ENCODE peak calls at places on chromosomes 11 and 22, in five cellular contexts. One of them, this sample, is unnamed.

GRCh38 chr11:39365809-39366436 is 2093.5 kb downstream of the LRRC4C start:
- DNase-seq in K562: no peak
- DNase-seq in endothelial cell of umbilical vein: no peak
- DNase-seq in HepG2: no peak
- DNase-seq in H1: no peak
- DNase-seq in this sample: peak; percentile 31

GRCh38 chr11:2482745-2483144 is 37.9 kb downstream of the KCNQ1 start:
- DNase-seq in HepG2: no peak
- DNase-seq in K562: no peak
- DNase-seq in H1: no peak
- DNase-seq in endothelial cell of umbilical vein: no peak
- DNase-seq in this sample: no peak

GRCh38 chr11:81368192-81368591 is 1365.5 kb downstream of the FAM181B start:
- DNase-seq in endothelial cell of umbilical vein: no peak
- DNase-seq in K562: no peak
- DNase-seq in H1: no peak
- DNase-seq in HepG2: no peak
- DNase-seq in this sample: no peak

GRCh38 chr11:93843906-93844305 is 6.5 kb downstream of the VSTM5 start:
- DNase-seq in H1: no peak
- DNase-seq in HepG2: no peak
- DNase-seq in endothelial cell of umbilical vein: no peak
- DNase-seq in K562: no peak
- DNase-seq in this sample: no peak

GRCh38 chr11:107780775-107781174 is 68.9 kb upstream of the SLN start:
- DNase-seq in HepG2: no peak
- DNase-seq in H1: no peak
- DNase-seq in endothelial cell of umbilical vein: peak; percentile 31
- DNase-seq in K562: no peak
- DNase-seq in this sample: peak; percentile 19

GRCh38 chr22:17994424-17995108 is 29.8 kb downstream of the MICAL3 start:
- DNase-seq in K562: no peak
- DNase-seq in HepG2: no peak
- DNase-seq in endothelial cell of umbilical vein: no peak
- DNase-seq in H1: no peak
- DNase-seq in this sample: no peak

GRCh38 chr11:73623651-73624050 is 22.7 kb upstream of the PLEKHB1 start:
- DNase-seq in K562: no peak
- DNase-seq in H1: no peak
- DNase-seq in HepG2: no peak
- DNase-seq in endothelial cell of umbilical vein: no peak
- DNase-seq in this sample: no peak

GRCh38 chr11:118544647-118545010 is 13.6 kb downstream of the TMEM25 start:
- DNase-seq in K562: no peak
- DNase-seq in endothelial cell of umbilical vein: no peak
- DNase-seq in HepG2: no peak
- DNase-seq in H1: no peak
- DNase-seq in this sample: no peak

GRCh38 chr11:78860720-78861422 is 286.2 kb upstream of the NARS2 start:
- DNase-seq in K562: peak; percentile 15
- DNase-seq in endothelial cell of umbilical vein: peak; percentile 12
- DNase-seq in H1: no peak
- DNase-seq in HepG2: no peak
- DNase-seq in this sample: no peak

GRCh38 chr11:73034777-73035176 is 107.3 kb downstream of the FCHSD2 start:
- DNase-seq in HepG2: no peak
- DNase-seq in K562: no peak
- DNase-seq in endothelial cell of umbilical vein: no peak
- DNase-seq in H1: no peak
- DNase-seq in this sample: no peak

GRCh38 chr11:46273511-46274205 is 3.8 kb upstream of the CREB3L1 start:
- DNase-seq in HepG2: peak; percentile 62
- DNase-seq in endothelial cell of umbilical vein: no peak
- DNase-seq in H1: no peak
- DNase-seq in K562: no peak
- DNase-seq in this sample: no peak

GRCh38 chr11:63375434-63375833 is 5.8 kb downstream of the SLC22A9 start:
- DNase-seq in H1: no peak
- DNase-seq in K562: no peak
- DNase-seq in endothelial cell of umbilical vein: no peak
- DNase-seq in HepG2: no peak
- DNase-seq in this sample: no peak

GRCh38 chr11:1047576-1048156 is 11.1 kb upstream of the MUC6 start:
- DNase-seq in endothelial cell of umbilical vein: no peak
- DNase-seq in K562: no peak
- DNase-seq in H1: no peak
- DNase-seq in HepG2: no peak
- DNase-seq in this sample: no peak

GRCh38 chr11:95092549-95093324 is 3.1 kb downstream of the ENDOD1 start:
- DNase-seq in HepG2: peak; percentile 85
- DNase-seq in endothelial cell of umbilical vein: peak; percentile 27
- DNase-seq in H1: no peak
- DNase-seq in K562: peak; percentile 40
- DNase-seq in this sample: peak; percentile 41

GRCh38 chr11:5550440-5551095 is 2.2 kb upstream of the OR52H1 start:
- DNase-seq in K562: no peak
- DNase-seq in H1: no peak
- DNase-seq in endothelial cell of umbilical vein: no peak
- DNase-seq in HepG2: no peak
- DNase-seq in this sample: peak; percentile 21

GRCh38 chr11:126433244-126433846 is 77.9 kb downstream of the ST3GAL4 start:
- DNase-seq in H1: no peak
- DNase-seq in endothelial cell of umbilical vein: no peak
- DNase-seq in K562: no peak
- DNase-seq in HepG2: no peak
- DNase-seq in this sample: no peak

GRCh38 chr11:126432525-126432924 is 77.0 kb downstream of the ST3GAL4 start:
- DNase-seq in K562: no peak
- DNase-seq in HepG2: no peak
- DNase-seq in H1: no peak
- DNase-seq in endothelial cell of umbilical vein: no peak
- DNase-seq in this sample: no peak

GRCh38 chr11:126432065-126432461 is 76.6 kb downstream of the ST3GAL4 start:
- DNase-seq in H1: no peak
- DNase-seq in HepG2: no peak
- DNase-seq in K562: no peak
- DNase-seq in endothelial cell of umbilical vein: no peak
- DNase-seq in this sample: no peak

GRCh38 chr11:126430581-126431320 is 75.3 kb downstream of the ST3GAL4 start:
- DNase-seq in endothelial cell of umbilical vein: no peak
- DNase-seq in K562: no peak
- DNase-seq in HepG2: no peak
- DNase-seq in H1: no peak
- DNase-seq in this sample: no peak

GRCh38 chr11:126431401-126432064 is 76.0 kb downstream of the ST3GAL4 start:
- DNase-seq in endothelial cell of umbilical vein: peak; percentile 62
- DNase-seq in K562: no peak
- DNase-seq in H1: no peak
- DNase-seq in HepG2: peak; percentile 27
- DNase-seq in this sample: peak; percentile 10
- TF ChIP-seq JUN in endothelial cell of umbilical vein: peak; percentile 41
- TF ChIP-seq JUN in K562: no peak
- TF ChIP-seq JUN in H1: no peak
- TF ChIP-seq JUN in HepG2: no peak
- TF ChIP-seq JUN in this sample: no peak

DNA sequence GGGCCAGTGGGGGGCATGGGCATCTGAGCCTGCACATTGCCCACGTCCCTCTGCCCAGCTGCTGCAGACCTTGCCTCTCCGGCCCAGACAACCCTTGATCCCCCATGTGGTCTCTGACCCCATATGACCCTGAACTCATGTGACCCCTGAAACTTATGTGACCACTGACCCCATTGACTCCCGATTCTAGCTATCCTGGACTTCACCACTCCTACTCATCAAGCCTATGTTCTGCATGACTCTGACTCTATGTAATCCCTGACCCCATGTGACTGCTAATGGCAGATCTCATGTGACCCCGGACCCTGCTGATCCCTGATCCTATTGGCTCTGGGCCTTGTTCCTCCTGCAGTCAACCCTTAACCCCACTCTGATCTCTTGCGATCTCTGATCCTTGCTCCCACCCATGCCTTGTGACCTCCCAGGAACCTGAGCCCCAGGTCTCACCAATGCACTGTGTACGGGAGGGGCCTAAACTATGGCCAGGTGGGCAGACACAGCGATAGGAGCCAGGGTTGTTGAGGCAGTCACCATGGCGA is 5.7 kb downstream of the LTBP3 start:
- DNase-seq in K562: no peak
- DNase-seq in H1: no peak
- DNase-seq in HepG2: no peak
- DNase-seq in endothelial cell of umbilical vein: no peak
- DNase-seq in this sample: no peak
- TF ChIP-seq POLR2A in K562: no peak
- TF ChIP-seq POLR2A in H1: no peak
- TF ChIP-seq POLR2A in HepG2: no peak
- TF ChIP-seq POLR2A in endothelial cell of umbilical vein: no peak
- TF ChIP-seq POLR2A in this sample: no peak

DNA sequence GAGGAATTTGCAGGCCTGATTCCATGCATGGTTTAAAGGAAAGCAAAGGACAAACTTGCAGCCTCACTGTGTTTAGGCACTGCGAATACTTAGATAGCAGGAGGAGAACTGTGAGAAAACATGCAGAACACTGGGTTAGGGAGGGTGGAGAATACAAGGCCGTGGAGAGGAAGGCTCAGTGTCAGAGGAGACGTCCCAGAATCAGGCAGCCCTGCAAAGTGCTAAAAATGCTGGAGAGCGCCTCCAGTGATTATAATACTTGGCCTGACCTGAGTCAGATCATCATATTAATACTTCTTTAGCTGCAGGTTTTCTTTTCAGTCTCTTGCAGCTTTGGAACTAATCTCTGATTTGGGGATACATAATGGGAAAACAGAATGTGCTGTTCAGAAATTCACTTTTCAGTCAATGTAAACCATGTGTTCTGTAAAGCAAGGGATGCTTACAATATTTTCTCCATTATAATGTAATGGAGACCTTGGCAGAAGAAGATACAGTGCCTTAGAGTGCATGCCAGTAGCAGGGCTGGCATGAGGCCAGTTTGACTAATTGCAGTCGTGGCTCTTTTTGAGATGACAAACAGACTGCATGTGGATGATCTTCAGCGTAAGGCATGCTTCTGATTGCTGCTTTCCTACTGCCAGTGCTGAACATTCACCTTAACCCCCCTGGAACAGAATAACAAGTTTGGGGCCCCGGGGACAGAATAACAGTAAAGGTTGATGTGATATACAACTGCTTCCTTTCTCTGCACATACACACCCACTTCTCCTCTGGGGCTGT is 16.8 kb downstream of the EXT2 start:
- DNase-seq in K562: no peak
- DNase-seq in endothelial cell of umbilical vein: no peak
- DNase-seq in H1: no peak
- DNase-seq in HepG2: no peak
- DNase-seq in this sample: no peak
- H3K4me2 ChIP-seq in K562: no peak overlapping the region
- H3K4me2 ChIP-seq in endothelial cell of umbilical vein: no peak overlapping the region
- H3K4me2 ChIP-seq in H1: no peak overlapping the region
- H3K4me2 ChIP-seq in HepG2: no peak overlapping the region
- H3K4me2 ChIP-seq in this sample: no peak overlapping the region

GRCh38 chr22:49640366-49641095 is 187.1 kb downstream of the BRD1 start:
- DNase-seq in endothelial cell of umbilical vein: no peak
- DNase-seq in K562: no peak
- DNase-seq in HepG2: no peak
- DNase-seq in H1: no peak
- DNase-seq in this sample: no peak
- TF ChIP-seq JUN in endothelial cell of umbilical vein: no peak
- TF ChIP-seq JUN in K562: no peak
- TF ChIP-seq JUN in HepG2: no peak
- TF ChIP-seq JUN in H1: no peak
- TF ChIP-seq JUN in this sample: no peak

GRCh38 chr11:66887531-66887930 is 30.7 kb downstream of the LRFN4 start:
- DNase-seq in H1: no peak
- DNase-seq in K562: no peak
- DNase-seq in endothelial cell of umbilical vein: no peak
- DNase-seq in HepG2: no peak
- DNase-seq in this sample: no peak

GRCh38 chr11:66885469-66886316 is 28.8 kb downstream of the LRFN4 start:
- DNase-seq in HepG2: no peak
- DNase-seq in H1: no peak
- DNase-seq in endothelial cell of umbilical vein: no peak
- DNase-seq in K562: peak; percentile 73
- DNase-seq in this sample: peak; percentile 45

GRCh38 chr11:66886317-66886588 is 29.4 kb downstream of the LRFN4 start:
- DNase-seq in endothelial cell of umbilical vein: no peak
- DNase-seq in K562: no peak
- DNase-seq in HepG2: no peak
- DNase-seq in H1: no peak
- DNase-seq in this sample: no peak

GRCh38 chr11:66888282-66888681 is 31.4 kb downstream of the LRFN4 start:
- DNase-seq in K562: no peak
- DNase-seq in HepG2: no peak
- DNase-seq in H1: no peak
- DNase-seq in endothelial cell of umbilical vein: no peak
- DNase-seq in this sample: no peak

DNA sequence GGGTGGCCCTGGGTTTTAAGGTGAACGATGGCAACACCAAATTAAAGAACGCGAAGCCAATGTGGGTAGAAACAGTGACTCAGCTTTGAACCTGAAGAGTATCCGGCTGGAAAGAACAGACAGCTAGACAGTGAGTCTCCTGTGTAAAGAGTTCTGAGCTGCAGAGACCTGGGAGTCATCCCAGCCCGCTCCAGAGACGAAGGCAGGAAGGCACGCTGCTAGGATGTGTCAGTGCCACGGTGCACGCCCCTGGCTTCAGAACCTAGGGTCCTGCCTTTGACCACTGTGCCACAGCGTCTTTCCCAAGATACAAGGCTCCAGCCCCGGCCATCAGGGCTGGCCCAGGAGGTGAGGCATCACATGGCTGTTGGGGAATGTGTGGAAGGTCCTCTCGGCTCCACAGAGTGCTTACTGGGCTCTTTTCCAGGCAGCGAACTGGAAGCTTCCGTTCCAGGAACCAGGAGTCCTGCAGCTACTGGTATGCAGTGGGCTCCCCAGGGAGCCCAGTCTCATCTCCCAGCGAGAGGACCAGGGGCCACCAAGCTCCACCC is 29.9 kb downstream of the LRFN4 start:
- DNase-seq in K562: peak; percentile 30
- DNase-seq in endothelial cell of umbilical vein: no peak
- DNase-seq in HepG2: no peak
- DNase-seq in H1: no peak
- DNase-seq in this sample: peak; percentile 90
- TF ChIP-seq POLR2A in K562: no peak
- TF ChIP-seq POLR2A in endothelial cell of umbilical vein: no peak
- TF ChIP-seq POLR2A in HepG2: no peak
- TF ChIP-seq POLR2A in H1: no peak
- TF ChIP-seq POLR2A in this sample: peak; percentile 13